ENCODE peak calls at places on chromosomes 7 and 10, in six cellular contexts. J, K, A, E, C and S are unnamed samples.

GRCh38 chr7:121313793-121314676 is 14.8 kb upstream of the WNT16 start:
- DNase-seq in J (no peak), K (no peak), A (peak), E (peak), C (no peak), S (peak)

GRCh38 chr10:30510184-30510931 is 76.4 kb downstream of the MAP3K8 start:
- DNase-seq in J (no peak), K (no peak), A (no peak), E (no peak), C (peak), S (no peak)

GRCh38 chr7:24820730-24821044 is 63.4 kb upstream of the GSDME start:
- DNase-seq in J (no peak), K (peak), A (peak), E (no peak), C (no peak), S (no peak)

GRCh38 chr10:119677904-119678755 is 26.9 kb downstream of the BAG3 start:
- DNase-seq in J (no peak), K (no peak), A (no peak), E (no peak), C (no peak), S (no peak)

GRCh38 chr7:74542558-74543117 is 88.9 kb downstream of the GTF2IRD1 start:
- DNase-seq in J (peak), K (no peak), A (peak), E (peak), C (no peak), S (no peak)

GRCh38 chr7:27177795-27178320 is 3.7 kb upstream of the HOXA10 start:
- DNase-seq in J (no peak), K (no peak), A (no peak), E (no peak), C (no peak), S (no peak)

GRCh38 chr7:106460792-106461254 is 176.0 kb upstream of the NAMPT start:
- DNase-seq in J (no peak), K (no peak), A (no peak), E (no peak), C (no peak), S (no peak)

GRCh38 chr7:73856941-73857340 is 4.0 kb upstream of the TMEM270 start:
- DNase-seq in J (peak), K (no peak), A (no peak), E (no peak), C (no peak), S (no peak)

GRCh38 chr10:5411941-5412276 is 448 bp upstream of the NET1 start:
- DNase-seq in J (no peak), K (no peak), A (no peak), E (no peak), C (no peak), S (no peak)

GRCh38 chr7:36062159-36062815 is 90.8 kb upstream of the EEPD1 start:
- DNase-seq in J (no peak), K (no peak), A (no peak), E (no peak), C (no peak), S (no peak)

GRCh38 chr10:24528960-24529359 is 194.7 kb downstream of the ARHGAP21 start:
- DNase-seq in J (no peak), K (no peak), A (no peak), E (no peak), C (no peak), S (no peak)

GRCh38 chr7:1533569-1534329 is 3.2 kb downstream of the MAFK start:
- DNase-seq in J (peak), K (no peak), A (no peak), E (no peak), C (peak), S (peak)

GRCh38 chr7:46145412-46145811 is 224.3 kb upstream of the IGFBP3 start:
- DNase-seq in J (peak), K (peak), A (no peak), E (no peak), C (no peak), S (no peak)

GRCh38 chr10:110137142-110137545 is 70.3 kb upstream of the MXI1 start:
- DNase-seq in J (no peak), K (peak), A (peak), E (peak), C (no peak), S (peak)

GRCh38 chr7:79452032-79452494 is 1.4 kb downstream of the MAGI2 start:
- DNase-seq in J (peak), K (peak), A (peak), E (no peak), C (peak), S (no peak)

GRCh38 chr10:10629512-10629911 is 388.2 kb upstream of the CELF2 start:
- DNase-seq in J (no peak), K (no peak), A (no peak), E (no peak), C (no peak), S (no peak)

GRCh38 chr10:13046861-13047528 is 45.5 kb upstream of the CCDC3 start:
- DNase-seq in J (no peak), K (no peak), A (no peak), E (peak), C (no peak), S (no peak)

GRCh38 chr10:15744217-15744865 is 24.6 kb upstream of the ITGA8 start:
- DNase-seq in J (peak), K (peak), A (no peak), E (peak), C (peak), S (peak)

GRCh38 chr10:133523631-133524203 is 3.4 kb upstream of the CYP2E1 start:
- DNase-seq in J (no peak), K (no peak), A (no peak), E (no peak), C (no peak), S (no peak)

GRCh38 chr10:79929409-79929904 is 19.4 kb downstream of the SFTPD start:
- DNase-seq in J (peak), K (peak), A (peak), E (peak), C (peak), S (peak)

GRCh38 chr10:4568086-4568485 is 257.9 kb upstream of the AKR1E2 start:
- DNase-seq in J (no peak), K (no peak), A (no peak), E (no peak), C (no peak), S (no peak)

GRCh38 chr10:34010891-34011290 is 676.4 kb upstream of the NRP1 start:
- DNase-seq in J (no peak), K (no peak), A (no peak), E (no peak), C (no peak), S (no peak)

GRCh38 chr7:38367301-38367700 is 93.9 kb upstream of the TARP start:
- DNase-seq in J (no peak), K (no peak), A (no peak), E (no peak), C (peak), S (peak)

GRCh38 chr7:101598981-101599681 is 30.0 kb downstream of the MYL10 start:
- DNase-seq in J (no peak), K (peak), A (no peak), E (no peak), C (no peak), S (no peak)

GRCh38 chr10:119738962-119739361 is 13.1 kb downstream of the INPP5F start:
- DNase-seq in J (no peak), K (no peak), A (no peak), E (no peak), C (no peak), S (no peak)

GRCh38 chr10:71690094-71690720 is 29.4 kb downstream of the C10orf105 start:
- DNase-seq in J (no peak), K (no peak), A (no peak), E (no peak), C (no peak), S (no peak)

GRCh38 chr7:156105337-156106106 is 293.3 kb upstream of the SHH start:
- DNase-seq in J (no peak), K (no peak), A (no peak), E (no peak), C (no peak), S (no peak)

GRCh38 chr10:117546020-117546629 is 3.6 kb downstream of the EMX2 start:
- DNase-seq in J (no peak), K (no peak), A (no peak), E (no peak), C (no peak), S (no peak)

GRCh38 chr10:132165416-132165980 is 21.2 kb upstream of the DPYSL4 start:
- DNase-seq in J (no peak), K (no peak), A (no peak), E (no peak), C (no peak), S (no peak)

GRCh38 chr7:452791-453455 is 66.7 kb downstream of the PDGFA start:
- DNase-seq in J (no peak), K (no peak), A (no peak), E (no peak), C (no peak), S (no peak)

GRCh38 chr7:119900996-119901395 is 372.0 kb upstream of the KCND2 start:
- DNase-seq in J (no peak), K (no peak), A (no peak), E (no peak), C (no peak), S (no peak)

GRCh38 chr10:114525368-114525949 is 121.2 kb upstream of the AFAP1L2 start:
- DNase-seq in J (no peak), K (no peak), A (no peak), E (no peak), C (no peak), S (no peak)

GRCh38 chr7:29360633-29361625 is 166.4 kb downstream of the CHN2 start:
- DNase-seq in J (peak), K (no peak), A (no peak), E (no peak), C (no peak), S (no peak)

GRCh38 chr10:30172663-30173062 is 113.3 kb upstream of the JCAD start:
- DNase-seq in J (no peak), K (no peak), A (no peak), E (no peak), C (no peak), S (no peak)

GRCh38 chr10:70478191-70479160 is at the start of gene PALD1:
- DNase-seq in J (peak), K (no peak), A (no peak), E (peak), C (peak), S (no peak)

GRCh38 chr7:130890176-130891020 is 156.4 kb upstream of the KLF14 start:
- DNase-seq in J (no peak), K (no peak), A (no peak), E (no peak), C (no peak), S (no peak)

GRCh38 chr10:98534046-98534445 is 87.3 kb upstream of the HPS1 start:
- DNase-seq in J (no peak), K (no peak), A (no peak), E (no peak), C (no peak), S (no peak)

GRCh38 chr7:132395375-132395774 is 180.9 kb downstream of the PLXNA4 start:
- DNase-seq in J (no peak), K (no peak), A (no peak), E (no peak), C (no peak), S (no peak)